ENCODE peak calls at places on chromosome 15, in six cellular contexts. D, Q, H, X, F and K are unnamed samples.
A peak's percentile ranks its signal among the peaks of the same experiment; 100 is the strongest.

GRCh38 chr15:48602358-48603122 is 43.0 kb downstream of the FBN1 start:
- DNase-seq in D (peak; percentile 91), Q (no peak), H (no peak), X (peak; percentile 81), F (peak; percentile 76), K (no peak)

GRCh38 chr15:99130314-99130713 is 25.4 kb downstream of the SYNM start:
- DNase-seq in D (no peak), Q (no peak), H (no peak), X (no peak), F (no peak), K (no peak)

GRCh38 chr15:43274136-43274535 is 7.4 kb upstream of the TGM5 start:
- DNase-seq in D (no peak), Q (no peak), H (no peak), X (no peak), F (no peak), K (no peak)

GRCh38 chr15:89371145-89372044 is 36.8 kb upstream of the POLG start:
- DNase-seq in D (no peak), Q (peak; percentile 47), H (no peak), X (no peak), F (no peak), K (peak; percentile 65)

GRCh38 chr15:41911691-41912345 is 18.0 kb upstream of the SPTBN5 start:
- DNase-seq in D (no peak), Q (no peak), H (no peak), X (no peak), F (no peak), K (no peak)

GRCh38 chr15:68783226-68784054 is 37.3 kb downstream of the ANP32A start:
- DNase-seq in D (peak; percentile 75), Q (peak; percentile 80), H (no peak), X (no peak), F (peak; percentile 29), K (no peak)

GRCh38 chr15:43465105-43465504 is 27.9 kb downstream of the TP53BP1 start:
- DNase-seq in D (no peak), Q (no peak), H (no peak), X (peak; percentile 91), F (peak; percentile 81), K (no peak)

GRCh38 chr15:37788330-37788729 is 146.1 kb upstream of the TMCO5A start:
- DNase-seq in D (no peak), Q (no peak), H (no peak), X (no peak), F (no peak), K (no peak)

GRCh38 chr15:94225616-94226015 is 5.7 kb upstream of the MCTP2 start:
- DNase-seq in D (no peak), Q (no peak), H (no peak), X (peak; percentile 52), F (no peak), K (no peak)

GRCh38 chr15:90213818-90214204 is 12.7 kb downstream of the SEMA4B start:
- DNase-seq in D (no peak), Q (no peak), H (no peak), X (no peak), F (no peak), K (no peak)

GRCh38 chr15:101369676-101370075 is 74.6 kb upstream of the SNRPA1 start:
- DNase-seq in D (no peak), Q (no peak), H (no peak), X (no peak), F (no peak), K (peak; percentile 29)

GRCh38 chr15:80904941-80905532 is 84.6 kb downstream of the MESD start:
- DNase-seq in D (peak; percentile 40), Q (no peak), H (no peak), X (peak; percentile 35), F (peak; percentile 73), K (no peak)

GRCh38 chr15:35118987-35119386 is 33.9 kb upstream of the NANOGP8 start:
- DNase-seq in D (no peak), Q (no peak), H (no peak), X (no peak), F (no peak), K (no peak)

GRCh38 chr15:38440353-38441129 is 13.4 kb upstream of the FAM98B start:
- DNase-seq in D (peak; percentile 85), Q (peak; percentile 70), H (peak; percentile 27), X (peak; percentile 62), F (peak; percentile 67), K (peak; percentile 69)

GRCh38 chr15:89426500-89426899 is 69.9 kb downstream of the RHCG start:
- DNase-seq in D (no peak), Q (no peak), H (no peak), X (no peak), F (no peak), K (no peak)

DNA sequence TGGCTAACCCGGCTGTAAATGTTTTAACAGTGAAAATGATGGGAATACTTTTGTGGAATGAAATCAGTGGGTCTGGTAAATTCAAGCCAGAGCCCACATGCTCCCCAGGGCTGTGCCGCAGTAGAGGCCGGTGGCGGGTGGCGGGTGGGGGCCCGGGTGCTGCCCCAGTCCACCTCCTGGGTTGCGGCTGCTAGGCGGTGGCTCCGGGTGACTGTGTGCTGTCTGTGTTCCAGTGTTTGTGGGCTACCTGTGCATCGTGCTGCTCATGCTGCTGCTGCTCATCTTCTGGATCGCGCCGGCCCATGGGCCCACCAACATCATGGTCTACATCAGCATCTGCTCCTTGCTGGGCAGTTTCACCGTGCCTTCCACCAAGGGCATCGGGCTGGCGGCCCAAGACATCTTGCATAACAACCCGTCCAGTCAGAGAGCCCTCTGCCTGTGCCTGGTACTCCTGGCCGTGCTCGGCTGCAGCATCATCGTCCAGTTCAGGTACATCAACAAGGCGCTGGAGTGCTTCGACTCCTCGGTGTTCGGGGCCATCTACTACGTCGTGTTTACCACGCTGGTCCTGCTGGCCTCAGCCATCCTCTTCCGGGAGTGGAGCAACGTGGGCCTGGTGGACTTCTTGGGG is 14.9 kb upstream of the NIPA2 start:
- DNase-seq in D (no peak), Q (no peak), H (no peak), X (no peak), F (no peak), K (no peak)
- H2BK15ac ChIP-seq in D (no peak overlapping the region), Q (no peak overlapping the region), H (peak overlapping the region; percentile 18), X (no peak overlapping the region), F (no peak overlapping the region), K (no peak overlapping the region)

DNA sequence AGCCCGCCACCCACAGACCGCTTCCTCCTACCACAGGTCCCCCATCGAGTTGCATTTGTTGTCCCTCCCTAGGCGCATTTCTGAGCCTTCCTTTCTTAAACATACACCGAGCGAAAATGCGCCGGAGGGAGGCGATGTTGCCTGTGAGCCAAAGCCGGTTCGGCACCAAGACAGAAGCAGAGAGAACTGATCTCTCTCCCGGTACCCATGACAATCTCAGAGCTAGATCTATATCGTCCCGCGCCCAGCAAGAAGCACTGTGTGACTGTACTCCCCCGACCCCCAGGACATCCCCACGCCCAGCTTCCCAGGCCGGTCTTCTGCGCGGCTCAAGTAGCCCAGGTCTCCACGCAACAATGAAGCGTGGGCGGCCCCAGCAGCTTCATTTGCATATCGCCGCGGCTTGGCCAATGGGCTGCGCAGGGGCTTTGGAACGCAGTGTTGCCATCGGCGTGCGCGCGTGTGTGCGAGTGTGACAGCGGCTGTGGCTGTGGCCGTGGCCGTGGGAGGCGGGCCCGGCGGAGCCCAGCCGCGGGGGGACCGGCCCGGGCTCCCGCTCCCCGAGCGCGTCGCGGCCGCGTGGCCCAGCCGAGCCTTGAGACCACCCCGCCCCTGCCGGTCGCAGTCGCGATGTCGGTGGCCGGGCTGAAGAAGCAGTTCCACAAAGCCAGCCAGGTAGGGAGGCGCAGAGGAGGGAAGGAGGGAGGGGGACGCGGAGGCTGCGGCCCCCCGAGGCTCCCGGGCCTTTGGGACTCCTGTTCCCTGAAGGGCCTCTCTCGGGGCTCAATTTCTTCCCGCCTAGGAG is at the start of gene SH3GL3:
- DNase-seq in D (peak; percentile 96), Q (peak; percentile 87), H (peak; percentile 64), X (peak; percentile 55), F (peak; percentile 86), K (peak; percentile 82)
- H2BK15ac ChIP-seq in D (no peak within 1 kb of the TSS), Q (no peak within 1 kb of the TSS), H (peak within 1 kb of the TSS; percentile 99), X (no peak within 1 kb of the TSS), F (no peak within 1 kb of the TSS), K (no peak within 1 kb of the TSS)

DNA sequence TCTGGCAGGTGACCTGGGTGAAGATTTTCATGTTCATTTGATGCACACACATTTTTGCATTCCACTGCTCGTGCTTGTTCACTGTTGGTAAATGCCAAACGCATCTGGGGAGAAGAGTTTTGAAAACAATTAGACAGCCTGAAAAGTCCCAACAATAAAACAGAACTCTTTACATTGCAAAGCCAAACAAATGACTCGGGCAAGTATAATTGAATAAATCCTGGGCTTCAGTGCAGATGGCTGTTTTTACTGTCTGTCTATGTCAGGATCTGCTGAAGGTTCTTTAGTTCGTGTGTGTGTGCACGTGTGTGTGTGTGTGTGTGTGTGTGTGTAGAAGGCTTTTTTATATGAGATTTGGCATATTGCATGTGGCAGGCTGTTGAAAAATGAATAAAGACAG is 277.5 kb upstream of the CDIN1 start:
- DNase-seq in D (no peak), Q (no peak), H (no peak), X (no peak), F (no peak), K (no peak)
- H2BK15ac ChIP-seq in D (no peak overlapping the region), Q (no peak overlapping the region), H (no peak overlapping the region), X (no peak overlapping the region), F (no peak overlapping the region), K (no peak overlapping the region)

GRCh38 chr15:51802593-51802992 is 26.9 kb upstream of the TMOD3 start:
- DNase-seq in D (no peak), Q (no peak), H (no peak), X (no peak), F (no peak), K (no peak)
- H2BK15ac ChIP-seq in D (no peak overlapping the region), Q (no peak overlapping the region), H (no peak overlapping the region), X (no peak overlapping the region), F (no peak overlapping the region), K (no peak overlapping the region)